ENCODE peak calls at places on chromosomes 1 and 21, in four cellular contexts. One of them, this sample, is unnamed.

GRCh38 chr1:245814651-245815050 is 659.9 kb downstream of the KIF26B start:
- DNase-seq in fibroblast of the aortic adventitia: no peak
- DNase-seq in GM12865: no peak
- DNase-seq in IMR-90: no peak
- DNase-seq in this sample: no peak

GRCh38 chr21:44364151-44365053 is 11.0 kb downstream of the TRPM2 start:
- DNase-seq in GM12865: no peak
- DNase-seq in fibroblast of the aortic adventitia: no peak
- DNase-seq in IMR-90: no peak
- DNase-seq in this sample: no peak

GRCh38 chr1:53317651-53318539 is 10.0 kb downstream of the LRP8 start:
- DNase-seq in fibroblast of the aortic adventitia: no peak
- DNase-seq in GM12865: no peak
- DNase-seq in IMR-90: no peak
- DNase-seq in this sample: no peak

GRCh38 chr1:210373628-210373877 is 44.9 kb downstream of the HHAT start:
- DNase-seq in IMR-90: no peak
- DNase-seq in fibroblast of the aortic adventitia: no peak
- DNase-seq in GM12865: no peak
- DNase-seq in this sample: no peak

GRCh38 chr1:212107481-212107880 is 71.9 kb downstream of the DTL start:
- DNase-seq in fibroblast of the aortic adventitia: no peak
- DNase-seq in IMR-90: no peak
- DNase-seq in GM12865: no peak
- DNase-seq in this sample: no peak

GRCh38 chr1:211885746-211886522 is 55.4 kb upstream of the LPGAT1 start:
- DNase-seq in fibroblast of the aortic adventitia: no peak
- DNase-seq in GM12865: no peak
- DNase-seq in IMR-90: no peak
- DNase-seq in this sample: no peak

GRCh38 chr1:33324677-33325417 is 3.9 kb upstream of the A3GALT2 start:
- DNase-seq in GM12865: no peak
- DNase-seq in IMR-90: no peak
- DNase-seq in fibroblast of the aortic adventitia: no peak
- DNase-seq in this sample: no peak

GRCh38 chr1:244735404-244735803 is 82.5 kb downstream of the DESI2 start:
- DNase-seq in fibroblast of the aortic adventitia: no peak
- DNase-seq in GM12865: peak; percentile 30
- DNase-seq in IMR-90: peak; percentile 20
- DNase-seq in this sample: no peak

GRCh38 chr1:84995484-84996334 is 1.2 kb downstream of the MCOLN2 start:
- DNase-seq in IMR-90: no peak
- DNase-seq in fibroblast of the aortic adventitia: no peak
- DNase-seq in GM12865: peak; percentile 86
- DNase-seq in this sample: no peak

GRCh38 chr1:98048234-98048633 is 127.4 kb upstream of the DPYD start:
- DNase-seq in fibroblast of the aortic adventitia: peak; percentile 93
- DNase-seq in GM12865: peak; percentile 69
- DNase-seq in IMR-90: peak; percentile 92
- DNase-seq in this sample: peak; percentile 92
- H3K4me3 ChIP-seq in fibroblast of the aortic adventitia: peak overlapping the region; percentile 71
- H3K4me3 ChIP-seq in GM12865: no peak overlapping the region
- H3K4me3 ChIP-seq in IMR-90: peak overlapping the region; percentile 44
- H3K4me3 ChIP-seq in this sample: peak overlapping the region; percentile 42

DNA sequence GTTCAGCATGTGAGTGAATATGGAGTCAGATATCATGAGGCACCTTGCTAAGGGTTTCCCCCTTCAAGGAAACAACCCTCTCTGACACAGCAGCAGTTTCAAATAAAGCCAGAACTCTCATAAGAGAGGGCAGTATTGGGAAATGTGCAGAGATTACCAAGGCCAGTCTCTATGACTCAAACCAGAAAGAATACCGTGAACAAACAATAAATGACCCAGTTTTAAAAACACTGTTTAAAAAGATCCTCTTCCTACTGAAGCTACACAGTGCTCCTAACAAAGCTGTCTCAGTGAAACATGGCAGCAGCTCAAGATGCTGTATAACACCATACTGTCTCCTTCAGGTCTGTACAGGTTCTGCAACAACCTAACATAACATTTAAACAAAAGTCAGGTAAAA is 102.6 kb downstream of the KIAA0319L start:
- DNase-seq in fibroblast of the aortic adventitia: peak; percentile 88
- DNase-seq in IMR-90: peak; percentile 94
- DNase-seq in GM12865: peak; percentile 63
- DNase-seq in this sample: peak; percentile 65
- TF ChIP-seq CTCF in fibroblast of the aortic adventitia: peak; percentile 43
- TF ChIP-seq CTCF in IMR-90: peak; percentile 50
- TF ChIP-seq CTCF in GM12865: no peak
- TF ChIP-seq CTCF in this sample: peak; percentile 45

GRCh38 chr1:109882288-109883245 is 28.1 kb upstream of the CSF1 start:
- DNase-seq in fibroblast of the aortic adventitia: no peak
- DNase-seq in IMR-90: no peak
- DNase-seq in GM12865: no peak
- DNase-seq in this sample: no peak

GRCh38 chr1:109884242-109884891 is 26.3 kb upstream of the CSF1 start:
- DNase-seq in IMR-90: no peak
- DNase-seq in GM12865: no peak
- DNase-seq in fibroblast of the aortic adventitia: no peak
- DNase-seq in this sample: no peak

GRCh38 chr1:109881906-109882287 is 28.8 kb upstream of the CSF1 start:
- DNase-seq in fibroblast of the aortic adventitia: no peak
- DNase-seq in IMR-90: no peak
- DNase-seq in GM12865: no peak
- DNase-seq in this sample: no peak

GRCh38 chr1:109880961-109881894 is 29.4 kb upstream of the CSF1 start:
- DNase-seq in GM12865: no peak
- DNase-seq in fibroblast of the aortic adventitia: peak; percentile 16
- DNase-seq in IMR-90: no peak
- DNase-seq in this sample: no peak

GRCh38 chr1:109883248-109883955 is 27.2 kb upstream of the CSF1 start:
- DNase-seq in IMR-90: no peak
- DNase-seq in fibroblast of the aortic adventitia: peak; percentile 28
- DNase-seq in GM12865: no peak
- DNase-seq in this sample: no peak
- H3K4me3 ChIP-seq in IMR-90: no peak overlapping the region
- H3K4me3 ChIP-seq in fibroblast of the aortic adventitia: no peak overlapping the region
- H3K4me3 ChIP-seq in GM12865: no peak overlapping the region
- H3K4me3 ChIP-seq in this sample: no peak overlapping the region

GRCh38 chr1:11067716-11068495 is 8.1 kb upstream of the SRM start:
- DNase-seq in GM12865: no peak
- DNase-seq in IMR-90: no peak
- DNase-seq in fibroblast of the aortic adventitia: no peak
- DNase-seq in this sample: no peak
- TF ChIP-seq CTCF in GM12865: no peak
- TF ChIP-seq CTCF in IMR-90: no peak
- TF ChIP-seq CTCF in fibroblast of the aortic adventitia: no peak
- TF ChIP-seq CTCF in this sample: no peak

DNA sequence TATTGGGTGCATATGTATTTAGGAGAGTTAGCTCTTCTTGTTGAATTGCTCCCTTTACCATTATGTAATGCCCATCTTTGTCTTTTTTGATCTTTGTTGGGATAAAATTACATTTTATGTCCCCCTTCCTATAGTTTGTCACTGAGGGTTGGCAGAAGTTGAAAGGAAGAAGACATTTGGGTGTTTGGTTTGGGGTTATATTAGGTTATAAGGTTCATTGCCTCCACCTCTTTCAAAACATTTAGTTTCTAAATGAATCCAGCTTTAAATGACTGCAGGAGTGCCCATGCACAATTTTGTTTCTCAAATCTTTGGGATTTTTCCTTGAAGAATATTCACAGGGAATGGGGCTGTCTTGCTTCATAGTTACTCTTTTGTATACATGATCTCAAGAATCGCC is 14.6 kb upstream of the LGALS8 start:
- DNase-seq in GM12865: no peak
- DNase-seq in fibroblast of the aortic adventitia: no peak
- DNase-seq in IMR-90: no peak
- DNase-seq in this sample: no peak
- H3K4me3 ChIP-seq in GM12865: no peak overlapping the region
- H3K4me3 ChIP-seq in fibroblast of the aortic adventitia: no peak overlapping the region
- H3K4me3 ChIP-seq in IMR-90: no peak overlapping the region
- H3K4me3 ChIP-seq in this sample: no peak overlapping the region

DNA sequence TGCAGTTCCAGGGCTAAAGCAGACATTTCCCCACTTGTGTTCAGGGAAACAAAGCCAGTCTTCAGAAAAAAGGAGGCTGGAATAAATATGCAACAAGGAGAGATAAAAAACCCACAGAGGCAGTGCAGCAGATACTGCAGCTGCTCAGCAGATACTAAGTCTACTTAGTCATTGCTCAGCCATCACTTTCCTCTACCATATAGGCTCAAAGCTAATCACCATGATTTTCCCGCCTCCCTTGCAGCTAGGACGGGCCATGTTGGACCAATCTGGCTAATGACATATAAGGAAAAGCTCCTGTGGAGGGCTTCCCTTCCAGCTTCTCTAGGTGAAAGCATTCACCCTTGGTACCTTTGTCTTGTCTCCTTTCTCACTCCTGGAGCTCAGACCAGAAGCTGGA is 10.0 kb upstream of the EFHD2 start:
- DNase-seq in IMR-90: no peak
- DNase-seq in fibroblast of the aortic adventitia: peak; percentile 22
- DNase-seq in GM12865: no peak
- DNase-seq in this sample: no peak
- TF ChIP-seq CTCF in IMR-90: no peak
- TF ChIP-seq CTCF in fibroblast of the aortic adventitia: no peak
- TF ChIP-seq CTCF in GM12865: no peak
- TF ChIP-seq CTCF in this sample: no peak

GRCh38 chr1:154430903-154431302 is 25.8 kb downstream of the IL6R start:
- DNase-seq in IMR-90: no peak
- DNase-seq in fibroblast of the aortic adventitia: peak; percentile 50
- DNase-seq in GM12865: no peak
- DNase-seq in this sample: no peak

GRCh38 chr1:154429841-154430611 is 24.9 kb downstream of the IL6R start:
- DNase-seq in IMR-90: no peak
- DNase-seq in fibroblast of the aortic adventitia: no peak
- DNase-seq in GM12865: no peak
- DNase-seq in this sample: no peak

GRCh38 chr1:154433161-154433681 is 28.1 kb downstream of the IL6R start:
- DNase-seq in IMR-90: no peak
- DNase-seq in GM12865: no peak
- DNase-seq in fibroblast of the aortic adventitia: no peak
- DNase-seq in this sample: no peak

GRCh38 chr1:154429118-154429517 is 24.0 kb downstream of the IL6R start:
- DNase-seq in GM12865: no peak
- DNase-seq in fibroblast of the aortic adventitia: no peak
- DNase-seq in IMR-90: no peak
- DNase-seq in this sample: no peak

DNA sequence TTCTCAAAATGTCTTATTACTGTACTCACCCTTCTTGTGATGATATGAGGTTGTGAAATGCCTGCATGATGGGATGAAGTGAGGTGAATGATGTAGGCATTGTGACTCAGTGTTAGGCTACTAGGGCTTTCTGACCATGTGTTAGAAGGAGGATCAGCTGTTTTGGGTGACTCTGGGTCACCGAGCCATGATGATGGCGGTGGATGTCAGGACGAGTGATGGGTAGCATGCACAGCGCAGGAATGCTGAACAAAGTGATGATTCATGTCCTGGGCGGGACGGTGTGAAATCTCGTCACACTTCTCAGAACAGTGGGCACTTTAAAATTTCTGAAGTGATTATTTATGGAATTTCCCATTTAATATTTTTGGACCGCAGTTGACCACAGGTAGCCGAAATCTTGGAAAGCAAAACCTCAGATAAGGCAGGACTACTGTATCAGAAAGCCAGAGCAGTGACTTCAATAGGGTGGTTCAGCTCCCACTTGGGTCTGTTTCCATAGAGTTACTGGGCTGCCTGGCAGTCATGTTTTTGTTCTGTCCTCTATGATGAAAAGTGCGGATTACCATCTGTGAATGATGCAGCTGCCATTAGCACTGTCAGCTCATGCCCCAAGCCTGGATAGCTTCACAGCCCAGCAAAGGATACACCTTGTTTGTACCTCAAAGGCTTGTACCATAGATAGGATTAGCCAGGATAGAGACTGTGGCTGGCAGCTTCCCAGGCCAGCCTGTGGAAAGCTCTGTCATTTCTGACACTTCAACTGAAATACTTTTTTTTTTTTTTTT is 26.6 kb downstream of the IL6R start:
- DNase-seq in IMR-90: peak; percentile 99
- DNase-seq in fibroblast of the aortic adventitia: peak; percentile 98
- DNase-seq in GM12865: no peak
- DNase-seq in this sample: peak; percentile 92
- H3K4me3 ChIP-seq in IMR-90: no peak overlapping the region
- H3K4me3 ChIP-seq in fibroblast of the aortic adventitia: no peak overlapping the region
- H3K4me3 ChIP-seq in GM12865: no peak overlapping the region
- H3K4me3 ChIP-seq in this sample: no peak overlapping the region

GRCh38 chr1:159923203-159924024 is 1.9 kb downstream of the TAGLN2 start:
- DNase-seq in GM12865: peak; percentile 88
- DNase-seq in fibroblast of the aortic adventitia: peak; percentile 90
- DNase-seq in IMR-90: peak; percentile 83
- DNase-seq in this sample: peak; percentile 93
- TF ChIP-seq CTCF in GM12865: no peak
- TF ChIP-seq CTCF in fibroblast of the aortic adventitia: no peak
- TF ChIP-seq CTCF in IMR-90: no peak
- TF ChIP-seq CTCF in this sample: no peak